ENCODE peak calls at places on chromosomes 6 and 20, in seven cellular contexts. H is cardiac fibroblast; E is LNCaP clone FGC; P is tibial artery; X is dorsolateral prefrontal cortex; S is CD4-positive, CD25-positive, alpha-beta regulatory T cell; O is GM12878. Q is an unnamed sample.
A peak's percentile ranks its signal among the peaks of the same experiment; 100 is the strongest.

GRCh38 chr20:38590682-38591483 is 9.9 kb downstream of the ADIG start:
- DNase-seq in P (no peak), H (no peak), S (no peak), O (no peak), E (no peak), X (no peak), Q (peak; percentile 34)

GRCh38 chr6:30450908-30451818 is 38.1 kb upstream of the HLA-E start:
- DNase-seq in O (peak; percentile 36), P (peak; percentile 57), X (no peak), H (peak; percentile 55), S (peak; percentile 68), E (no peak), Q (peak; percentile 50)

GRCh38 chr20:40812415-40813212 is 123.6 kb upstream of the MAFB start:
- DNase-seq in H (no peak), O (no peak), X (no peak), P (no peak), E (no peak), S (no peak), Q (no peak)

GRCh38 chr6:139891471-139891870 is 517.0 kb upstream of the CITED2 start:
- DNase-seq in H (no peak), O (no peak), S (no peak), X (no peak), E (no peak), P (no peak), Q (peak; percentile 9)

GRCh38 chr20:11207749-11208502 is 534.1 kb upstream of the JAG1 start:
- DNase-seq in H (peak; percentile 58), E (no peak), P (no peak), X (no peak), S (no peak), O (no peak), Q (peak; percentile 92)

GRCh38 chr20:44091026-44091425 is 96.0 kb downstream of the JPH2 start:
- DNase-seq in S (no peak), P (no peak), H (no peak), O (no peak), X (no peak), E (no peak), Q (no peak)

GRCh38 chr6:87182321-87182720 is 27.0 kb downstream of the ZNF292 start:
- DNase-seq in P (no peak), E (no peak), O (peak; percentile 47), S (peak; percentile 13), X (no peak), H (no peak), Q (no peak)

GRCh38 chr6:3324262-3324942 is 65.7 kb downstream of the PSMG4 start:
- DNase-seq in H (peak; percentile 81), S (no peak), P (no peak), X (peak; percentile 66), O (peak; percentile 48), E (no peak), Q (peak; percentile 72)

GRCh38 chr6:109318328-109318876 is 63.9 kb downstream of the CD164 start:
- DNase-seq in X (peak; percentile 77), O (no peak), P (no peak), E (no peak), H (no peak), S (no peak), Q (no peak)

GRCh38 chr20:53044296-53044695 is 72.1 kb downstream of the TSHZ2 start:
- DNase-seq in P (no peak), S (no peak), H (no peak), O (no peak), X (no peak), E (no peak), Q (no peak)

GRCh38 chr20:43766395-43766794 is 39.6 kb upstream of the GTSF1L start:
- DNase-seq in O (no peak), E (peak; percentile 14), S (no peak), H (no peak), X (peak; percentile 74), P (no peak), Q (no peak)

GRCh38 chr6:159106627-159107241 is 61.9 kb upstream of the TAGAP start:
- DNase-seq in S (peak; percentile 94), X (peak; percentile 81), H (peak; percentile 53), O (peak; percentile 92), P (no peak), E (no peak), Q (peak; percentile 70)

DNA sequence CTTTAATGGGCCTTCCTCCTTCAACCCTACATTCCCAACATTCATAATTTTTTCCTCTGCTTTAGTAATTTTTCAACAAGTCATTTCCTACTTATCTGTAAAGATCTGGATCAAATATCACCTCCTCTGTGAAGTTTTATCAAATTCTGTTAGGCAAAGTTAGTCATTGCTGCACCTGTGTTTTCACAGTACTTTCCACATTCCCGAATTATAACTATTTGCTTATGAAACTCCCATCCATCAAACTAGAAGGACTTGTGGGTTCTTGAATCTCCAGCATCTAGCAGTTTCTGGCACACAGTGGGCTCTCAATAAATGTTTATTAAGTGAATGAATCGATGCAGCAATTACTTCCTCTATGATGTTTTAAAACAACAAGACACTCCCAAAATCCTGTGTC is 257.6 kb downstream of the HDGFL1 start:
- DNase-seq in O (no peak), E (no peak), H (no peak), X (no peak), S (no peak), P (no peak), Q (peak; percentile 58)
- H3K4me3 ChIP-seq in O (no peak overlapping the region), E (no peak overlapping the region), H (no peak overlapping the region), X (no peak overlapping the region), S (no peak overlapping the region), P (no peak overlapping the region), Q (no peak overlapping the region)

GRCh38 chr6:131251593-131252204 is 116.4 kb downstream of the AKAP7 start:
- DNase-seq in H (no peak), E (no peak), S (no peak), X (no peak), P (no peak), O (no peak), Q (no peak)
- H3K4me3 ChIP-seq in H (no peak overlapping the region), E (no peak overlapping the region), S (no peak overlapping the region), X (peak overlapping the region; percentile 44), P (no peak overlapping the region), O (no peak overlapping the region), Q (no peak overlapping the region)

DNA sequence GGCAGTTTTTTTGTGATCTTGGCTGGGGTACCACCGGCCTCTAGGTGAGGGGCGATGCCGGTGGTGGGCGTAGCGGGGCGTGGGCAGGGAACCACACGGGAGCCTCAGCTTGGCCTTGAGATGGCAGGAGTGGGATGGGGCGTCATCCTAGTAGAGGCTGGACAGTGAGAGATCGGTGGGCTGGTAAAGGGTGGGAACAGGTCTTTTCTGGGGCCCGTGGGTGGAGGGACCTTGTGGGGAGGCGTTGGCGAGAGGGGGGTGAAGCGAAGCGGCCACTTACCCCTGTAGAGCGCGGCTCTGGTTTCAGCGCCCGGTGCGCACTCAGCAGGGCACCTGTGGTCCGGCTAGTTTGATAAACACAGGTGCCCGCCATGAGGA is 12.0 kb downstream of the ITPR3 start:
- DNase-seq in X (no peak), P (no peak), O (no peak), H (no peak), S (no peak), E (no peak), Q (no peak)
- H3K4me3 ChIP-seq in X (peak overlapping the region; percentile 34), P (peak overlapping the region; percentile 37), O (peak overlapping the region; percentile 8), H (peak overlapping the region; percentile 46), S (no peak overlapping the region), E (peak overlapping the region; percentile 41), Q (peak overlapping the region; percentile 28)

GRCh38 chr6:144265061-144265357 is 20.1 kb upstream of the UTRN start:
- DNase-seq in P (no peak), O (no peak), S (no peak), E (no peak), H (peak; percentile 65), X (no peak), Q (no peak)
- H3K4me3 ChIP-seq in P (no peak overlapping the region), O (no peak overlapping the region), S (no peak overlapping the region), E (no peak overlapping the region), H (no peak overlapping the region), X (no peak overlapping the region), Q (no peak overlapping the region)

DNA sequence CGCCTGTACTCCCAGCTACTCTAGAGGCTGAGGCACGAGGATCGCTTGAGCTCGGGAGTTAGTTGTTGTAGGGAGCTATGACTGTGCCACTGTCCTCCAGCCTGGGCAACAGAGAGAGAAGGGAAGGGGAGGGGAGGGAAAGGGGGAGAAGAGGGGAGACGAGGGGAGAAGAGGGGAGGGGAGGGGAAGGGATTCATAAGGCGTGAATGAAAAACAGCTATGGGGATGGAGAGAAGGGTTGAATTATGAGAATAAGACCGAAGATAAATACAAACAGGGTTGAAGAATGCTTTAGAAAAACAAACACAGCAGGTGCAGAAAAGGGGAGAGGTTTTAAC is 106.0 kb downstream of the TRIM27 start:
- DNase-seq in H (no peak), X (no peak), E (no peak), S (no peak), O (no peak), P (no peak), Q (no peak)
- H3K4me3 ChIP-seq in H (no peak overlapping the region), X (no peak overlapping the region), E (peak overlapping the region; percentile 42), S (no peak overlapping the region), O (no peak overlapping the region), P (no peak overlapping the region), Q (no peak overlapping the region)

DNA sequence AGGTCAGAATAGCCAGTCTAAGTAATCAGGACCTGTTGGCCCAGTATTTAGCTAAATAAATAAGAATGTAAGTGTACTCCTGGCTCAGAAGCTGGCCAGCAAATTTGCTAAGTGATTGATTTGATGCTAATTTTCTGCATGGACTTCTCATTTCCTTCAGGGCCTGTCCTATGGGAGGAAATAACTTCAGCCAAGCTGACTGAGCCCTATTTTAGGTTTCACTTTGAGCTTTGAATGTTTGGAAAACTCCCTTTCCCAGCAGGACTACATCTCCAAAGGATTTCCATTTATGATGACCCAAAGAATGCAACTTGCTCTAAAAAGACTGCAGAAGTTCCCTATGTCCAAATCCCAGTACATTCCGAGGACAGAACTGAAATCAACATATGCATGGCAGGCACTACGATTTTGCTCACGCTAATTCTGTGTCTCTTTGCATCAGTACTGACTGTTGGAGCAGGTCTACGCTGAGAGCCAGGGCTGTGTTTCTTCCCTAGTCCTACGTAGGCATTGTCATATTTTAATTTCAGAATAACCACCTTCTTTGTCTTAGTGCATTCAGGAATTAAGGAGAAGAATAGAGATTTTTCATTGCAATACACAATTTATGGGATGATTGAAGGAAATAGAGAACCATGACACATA is 441.4 kb upstream of the PLCB4 start:
- DNase-seq in P (no peak), S (no peak), E (no peak), H (peak; percentile 29), O (no peak), X (no peak), Q (no peak)
- H3K4me3 ChIP-seq in P (peak overlapping the region; percentile 8), S (no peak overlapping the region), E (no peak overlapping the region), H (peak overlapping the region; percentile 37), O (no peak overlapping the region), X (no peak overlapping the region), Q (no peak overlapping the region)

DNA sequence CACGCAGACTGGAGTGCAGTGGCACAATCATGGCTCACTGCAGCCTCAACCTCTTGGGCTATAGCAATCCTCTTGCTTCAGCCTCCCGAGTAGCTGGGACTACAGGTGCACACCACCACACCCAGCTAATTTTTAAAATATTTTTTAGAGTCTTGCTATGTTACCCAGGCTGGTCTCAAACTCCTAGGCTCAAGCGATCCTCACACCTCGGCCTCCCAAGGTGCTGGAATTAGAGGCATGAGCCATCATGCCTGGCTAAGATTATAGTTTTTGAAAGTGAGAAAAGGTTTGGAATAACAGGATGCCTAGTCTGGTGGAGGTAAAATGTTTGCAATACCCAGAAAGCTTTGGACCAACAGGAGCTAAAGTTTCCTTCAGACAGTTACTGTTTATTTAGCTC is 23.4 kb downstream of the GCM1 start:
- DNase-seq in O (no peak), S (no peak), P (no peak), E (no peak), X (no peak), H (no peak), Q (no peak)
- H3K4me3 ChIP-seq in O (no peak overlapping the region), S (no peak overlapping the region), P (no peak overlapping the region), E (no peak overlapping the region), X (no peak overlapping the region), H (no peak overlapping the region), Q (no peak overlapping the region)

Q was measured in epithelial cell of esophagus.